ENCODE peak calls at places on chromosomes 7 and 10, in six cellular contexts. One of them, this sample, is unnamed.

GRCh38 chr7:116524609-116525297 is at the start of gene CAV1:
- DNase-seq in RPMI8226: peak
- DNase-seq in DMS79: no peak
- DNase-seq in AG20443: peak
- DNase-seq in activated T-helper 9 cell treated with anti-CD3 and anti-CD28 coated beads, Interleukin-2, amount 50 U/mL, for 16 hours: no peak
- DNase-seq in skeletal muscle cell: peak
- DNase-seq in this sample: peak

GRCh38 chr7:11128500-11128899 is 154.8 kb downstream of the PHF14 start:
- DNase-seq in AG20443: no peak
- DNase-seq in skeletal muscle cell: no peak
- DNase-seq in RPMI8226: no peak
- DNase-seq in DMS79: no peak
- DNase-seq in activated T-helper 9 cell treated with anti-CD3 and anti-CD28 coated beads, Interleukin-2, amount 50 U/mL, for 16 hours: no peak
- DNase-seq in this sample: no peak

GRCh38 chr7:6536899-6537298 is 14.4 kb downstream of the GRID2IP start:
- DNase-seq in AG20443: no peak
- DNase-seq in DMS79: no peak
- DNase-seq in skeletal muscle cell: no peak
- DNase-seq in activated T-helper 9 cell treated with anti-CD3 and anti-CD28 coated beads, Interleukin-2, amount 50 U/mL, for 16 hours: no peak
- DNase-seq in RPMI8226: no peak
- DNase-seq in this sample: no peak

GRCh38 chr10:118062798-118063238 is 16.1 kb upstream of the RAB11FIP2 start:
- DNase-seq in AG20443: no peak
- DNase-seq in activated T-helper 9 cell treated with anti-CD3 and anti-CD28 coated beads, Interleukin-2, amount 50 U/mL, for 16 hours: no peak
- DNase-seq in DMS79: no peak
- DNase-seq in skeletal muscle cell: no peak
- DNase-seq in RPMI8226: no peak
- DNase-seq in this sample: no peak

GRCh38 chr7:11207565-11207964 is 233.9 kb downstream of the PHF14 start:
- DNase-seq in RPMI8226: no peak
- DNase-seq in skeletal muscle cell: no peak
- DNase-seq in activated T-helper 9 cell treated with anti-CD3 and anti-CD28 coated beads, Interleukin-2, amount 50 U/mL, for 16 hours: no peak
- DNase-seq in DMS79: no peak
- DNase-seq in AG20443: no peak
- DNase-seq in this sample: no peak

GRCh38 chr7:87797395-87797794 is 78.8 kb downstream of the SLC25A40 start:
- DNase-seq in activated T-helper 9 cell treated with anti-CD3 and anti-CD28 coated beads, Interleukin-2, amount 50 U/mL, for 16 hours: no peak
- DNase-seq in DMS79: no peak
- DNase-seq in skeletal muscle cell: no peak
- DNase-seq in AG20443: no peak
- DNase-seq in RPMI8226: no peak
- DNase-seq in this sample: no peak

GRCh38 chr10:110643670-110644597 is at the start of gene RBM20:
- DNase-seq in DMS79: no peak
- DNase-seq in RPMI8226: peak
- DNase-seq in skeletal muscle cell: no peak
- DNase-seq in AG20443: peak
- DNase-seq in activated T-helper 9 cell treated with anti-CD3 and anti-CD28 coated beads, Interleukin-2, amount 50 U/mL, for 16 hours: no peak
- DNase-seq in this sample: peak

GRCh38 chr7:142908921-142909870 is 23.7 kb upstream of the TRPV6 start:
- DNase-seq in RPMI8226: peak
- DNase-seq in skeletal muscle cell: no peak
- DNase-seq in activated T-helper 9 cell treated with anti-CD3 and anti-CD28 coated beads, Interleukin-2, amount 50 U/mL, for 16 hours: no peak
- DNase-seq in DMS79: no peak
- DNase-seq in AG20443: peak
- DNase-seq in this sample: no peak

GRCh38 chr10:43693602-43694001 is 44.9 kb upstream of the ZNF32 start:
- DNase-seq in DMS79: no peak
- DNase-seq in RPMI8226: no peak
- DNase-seq in AG20443: no peak
- DNase-seq in activated T-helper 9 cell treated with anti-CD3 and anti-CD28 coated beads, Interleukin-2, amount 50 U/mL, for 16 hours: no peak
- DNase-seq in skeletal muscle cell: no peak
- DNase-seq in this sample: no peak

This sample was measured in A673.